ENCODE peak calls at places on chromosomes 11 and 22, in five cellular contexts. L, Y, T, E and X are unnamed samples.

GRCh38 chr22:48755332-48755949 is 1072.2 kb downstream of the BRD1 start:
- DNase-seq in Y (no peak), L (no peak), T (no peak), E (no peak), X (no peak)

GRCh38 chr11:111735262-111736116 is 30.7 kb downstream of the PPP2R1B start:
- DNase-seq in E (peak; percentile 75), Y (peak; percentile 99), L (no peak), T (peak; percentile 56), X (no peak)

GRCh38 chr11:117876341-117877119 is at the start of gene FXYD6:
- DNase-seq in Y (peak; percentile 17), T (no peak), E (no peak), L (peak; percentile 12), X (no peak)

GRCh38 chr11:3146612-3147256 is 18.4 kb downstream of the OSBPL5 start:
- DNase-seq in L (no peak), T (no peak), Y (peak; percentile 93), E (no peak), X (no peak)

GRCh38 chr11:61718613-61719302 is 33.7 kb upstream of the MYRF start:
- DNase-seq in E (no peak), T (no peak), L (no peak), Y (peak; percentile 80), X (no peak)

GRCh38 chr22:50599816-50600454 is 658 bp upstream of the MAPK8IP2 start:
- DNase-seq in Y (peak; percentile 64), E (no peak), T (no peak), L (peak; percentile 62), X (peak; percentile 37)

GRCh38 chr11:36360833-36361232 is 64.7 kb downstream of the PRR5L start:
- DNase-seq in T (no peak), E (no peak), Y (no peak), L (no peak), X (no peak)

GRCh38 chr11:36010010-36010740 is 66.3 kb downstream of the LDLRAD3 start:
- DNase-seq in L (no peak), T (no peak), Y (peak; percentile 33), E (no peak), X (no peak)

GRCh38 chr11:19441752-19442553 is 201.2 kb upstream of the E2F8 start:
- DNase-seq in L (no peak), E (no peak), Y (peak; percentile 95), T (peak; percentile 77), X (no peak)

GRCh38 chr11:132278801-132279574 is 908.6 kb downstream of the NTM start:
- DNase-seq in Y (peak; percentile 60), L (no peak), T (peak; percentile 0), E (no peak), X (no peak)

GRCh38 chr11:34313099-34313517 is 44.7 kb downstream of the ABTB2 start:
- DNase-seq in Y (peak; percentile 20), E (peak; percentile 79), L (peak; percentile 17), T (no peak), X (no peak)

GRCh38 chr11:1896468-1896867 is 4.8 kb upstream of the PRR33 start:
- DNase-seq in E (no peak), Y (no peak), L (no peak), T (no peak), X (no peak)

GRCh38 chr11:86518211-86518610 is 143.5 kb downstream of the CCDC81 start:
- DNase-seq in E (no peak), L (no peak), T (no peak), Y (no peak), X (no peak)

GRCh38 chr22:49235463-49236300 is 592.0 kb downstream of the BRD1 start:
- DNase-seq in E (no peak), Y (no peak), L (no peak), T (peak; percentile 29), X (no peak)

DNA sequence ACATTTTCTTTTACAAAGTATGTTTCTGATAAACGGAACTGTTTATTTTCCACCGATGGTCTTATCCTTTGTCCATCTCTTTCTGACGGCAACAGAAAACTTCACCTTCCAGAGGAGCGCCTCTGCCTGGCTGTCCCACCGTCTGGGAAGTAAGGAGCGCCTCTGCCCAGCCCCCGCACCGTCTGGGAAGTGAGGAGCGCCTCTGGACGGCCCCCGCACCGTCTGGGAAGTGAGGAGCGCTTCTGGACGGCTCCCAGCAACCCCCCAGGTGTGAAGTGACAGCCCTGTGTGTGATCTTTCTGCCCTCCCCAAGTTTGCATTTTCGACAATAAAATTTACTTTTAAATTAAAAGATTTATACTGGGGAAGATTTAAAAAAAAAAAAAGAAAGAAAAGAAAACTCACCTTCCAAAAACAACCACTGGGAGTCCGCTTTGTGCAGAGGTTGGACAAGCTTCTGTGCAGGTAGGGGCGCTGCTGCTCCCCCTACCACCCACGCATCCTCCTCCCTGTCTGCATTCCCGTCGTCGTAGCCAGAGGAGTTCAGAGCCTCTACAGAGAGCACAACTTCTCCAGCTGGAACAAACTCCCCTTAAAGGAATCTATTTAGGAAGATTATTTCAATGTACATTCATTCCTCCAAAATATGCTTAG is 1.0 kb upstream of the APOBEC3B start:
- DNase-seq in L (no peak), Y (peak; percentile 58), T (peak; percentile 20), E (no peak), X (no peak)
- H3K27ac ChIP-seq in L (no peak overlapping the region), Y (no peak overlapping the region), T (no peak overlapping the region), E (no peak overlapping the region), X (no peak overlapping the region)

DNA sequence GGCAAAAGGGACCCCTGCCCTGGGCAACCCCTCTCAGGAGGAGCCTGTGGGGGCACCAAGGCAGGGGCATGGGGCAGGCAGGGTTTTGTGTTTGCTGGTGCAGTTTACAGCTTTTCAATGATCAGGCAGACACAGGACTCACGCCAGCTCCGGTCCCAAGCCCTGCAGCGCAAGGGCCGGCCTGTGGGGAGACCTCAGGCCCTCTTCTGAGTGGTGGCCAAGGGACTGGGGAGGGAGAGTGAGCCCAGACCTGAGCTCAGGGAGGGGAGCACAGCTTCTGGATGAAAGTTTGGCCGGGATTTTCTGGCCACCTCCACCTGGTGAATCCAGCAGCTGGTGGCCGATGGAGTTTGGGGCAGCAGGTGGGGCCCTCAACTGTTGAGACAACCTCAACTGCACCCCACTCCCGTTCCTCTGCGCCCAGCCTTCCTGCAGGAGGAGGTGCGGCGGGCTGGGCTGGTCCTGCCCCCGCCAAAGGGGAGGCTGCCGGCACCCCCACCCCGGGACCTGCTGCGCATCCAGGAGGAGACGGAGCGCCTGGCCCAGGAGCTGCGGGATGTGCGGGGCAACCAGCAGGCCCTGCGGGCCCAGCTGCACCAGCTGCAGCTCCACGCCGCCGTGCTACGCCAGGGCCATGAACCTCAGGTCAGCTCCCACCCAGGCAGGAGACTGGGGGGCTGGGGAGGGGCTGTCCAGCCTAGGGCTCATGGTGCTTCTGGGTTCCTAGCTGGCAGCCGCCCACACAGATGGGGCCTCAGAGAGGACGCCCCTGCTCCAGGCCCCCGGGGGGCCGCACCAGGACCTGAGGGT is 3.6 kb downstream of the TCIRG1 start:
- DNase-seq in E (no peak), T (no peak), Y (no peak), L (no peak), X (no peak)
- H3K4me1 ChIP-seq in E (peaks cover 22% of the 10 kb centered on the region), T (peaks cover 48% of the 10 kb centered on the region), Y (peaks cover 9% of the 10 kb centered on the region), L (peaks cover 27% of the 10 kb centered on the region), X (peaks cover 23% of the 10 kb centered on the region)

GRCh38 chr22:26990503-26991189 is 333.3 kb downstream of the MIAT start:
- DNase-seq in Y (no peak), E (no peak), L (no peak), T (no peak), X (no peak)

GRCh38 chr22:26983311-26983710 is 325.9 kb downstream of the MIAT start:
- DNase-seq in E (no peak), Y (peak; percentile 20), T (no peak), L (no peak), X (no peak)

GRCh38 chr22:26985217-26985616 is 327.8 kb downstream of the MIAT start:
- DNase-seq in L (no peak), T (no peak), E (no peak), Y (no peak), X (no peak)

GRCh38 chr22:26986884-26987283 is 329.5 kb downstream of the MIAT start:
- DNase-seq in E (no peak), T (no peak), Y (no peak), L (no peak), X (no peak)

DNA sequence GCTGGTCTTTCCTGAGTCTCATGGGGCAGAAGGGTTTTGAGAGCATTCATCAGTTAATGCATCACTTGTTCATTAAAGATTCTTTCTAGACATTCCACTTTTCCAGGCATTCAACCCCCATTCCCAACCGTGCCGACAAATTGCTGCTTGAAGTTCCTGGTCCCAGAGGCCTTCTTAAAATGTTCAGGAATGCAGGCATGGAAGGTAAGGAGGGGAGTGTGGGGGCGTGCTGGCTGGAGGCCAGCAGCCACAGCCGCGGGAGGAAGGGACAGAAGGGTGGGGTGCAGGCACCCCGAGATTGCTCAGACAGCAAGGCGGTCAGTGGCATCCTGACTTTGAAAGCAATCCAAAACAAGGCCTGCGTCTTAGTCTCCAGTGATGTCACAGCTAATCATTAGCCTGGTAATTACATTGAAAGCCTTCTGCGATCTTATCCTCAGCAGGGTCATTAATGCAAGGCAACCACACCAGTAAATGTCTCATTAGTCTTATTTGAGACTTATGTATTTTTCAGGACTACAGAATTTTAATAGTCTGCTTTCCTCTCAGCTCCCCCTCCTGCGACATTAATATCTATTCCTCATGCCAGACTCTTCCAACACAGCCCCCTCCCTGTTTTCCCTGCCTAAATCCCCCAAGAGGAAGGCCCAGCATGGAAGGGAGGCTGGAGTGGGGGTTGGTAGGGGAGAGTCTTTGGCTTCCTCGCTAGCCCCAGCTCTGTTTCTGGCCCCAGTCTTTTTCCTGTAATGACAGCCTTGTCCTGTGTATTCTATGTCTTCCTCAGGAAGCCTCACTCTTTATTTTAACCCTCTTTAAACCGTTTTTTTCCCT is 328.9 kb downstream of the MIAT start:
- DNase-seq in E (no peak), Y (no peak), L (no peak), T (no peak), X (no peak)
- H3K27ac ChIP-seq in E (no peak overlapping the region), Y (no peak overlapping the region), L (no peak overlapping the region), T (no peak overlapping the region), X (no peak overlapping the region)

GRCh38 chr11:64861227-64861970 is 16.9 kb upstream of the CDC42BPG start:
- DNase-seq in E (no peak), L (no peak), T (no peak), Y (no peak), X (no peak)

GRCh38 chr11:64857485-64857884 is 13.0 kb upstream of the CDC42BPG start:
- DNase-seq in E (no peak), Y (no peak), L (no peak), T (no peak), X (no peak)

GRCh38 chr11:64859542-64860414 is 15.3 kb upstream of the CDC42BPG start:
- DNase-seq in Y (no peak), E (no peak), L (peak; percentile 78), T (no peak), X (peak; percentile 41)

GRCh38 chr11:64856382-64857227 is 12.2 kb upstream of the CDC42BPG start:
- DNase-seq in T (peak; percentile 86), L (no peak), E (peak; percentile 96), Y (peak; percentile 98), X (no peak)

DNA sequence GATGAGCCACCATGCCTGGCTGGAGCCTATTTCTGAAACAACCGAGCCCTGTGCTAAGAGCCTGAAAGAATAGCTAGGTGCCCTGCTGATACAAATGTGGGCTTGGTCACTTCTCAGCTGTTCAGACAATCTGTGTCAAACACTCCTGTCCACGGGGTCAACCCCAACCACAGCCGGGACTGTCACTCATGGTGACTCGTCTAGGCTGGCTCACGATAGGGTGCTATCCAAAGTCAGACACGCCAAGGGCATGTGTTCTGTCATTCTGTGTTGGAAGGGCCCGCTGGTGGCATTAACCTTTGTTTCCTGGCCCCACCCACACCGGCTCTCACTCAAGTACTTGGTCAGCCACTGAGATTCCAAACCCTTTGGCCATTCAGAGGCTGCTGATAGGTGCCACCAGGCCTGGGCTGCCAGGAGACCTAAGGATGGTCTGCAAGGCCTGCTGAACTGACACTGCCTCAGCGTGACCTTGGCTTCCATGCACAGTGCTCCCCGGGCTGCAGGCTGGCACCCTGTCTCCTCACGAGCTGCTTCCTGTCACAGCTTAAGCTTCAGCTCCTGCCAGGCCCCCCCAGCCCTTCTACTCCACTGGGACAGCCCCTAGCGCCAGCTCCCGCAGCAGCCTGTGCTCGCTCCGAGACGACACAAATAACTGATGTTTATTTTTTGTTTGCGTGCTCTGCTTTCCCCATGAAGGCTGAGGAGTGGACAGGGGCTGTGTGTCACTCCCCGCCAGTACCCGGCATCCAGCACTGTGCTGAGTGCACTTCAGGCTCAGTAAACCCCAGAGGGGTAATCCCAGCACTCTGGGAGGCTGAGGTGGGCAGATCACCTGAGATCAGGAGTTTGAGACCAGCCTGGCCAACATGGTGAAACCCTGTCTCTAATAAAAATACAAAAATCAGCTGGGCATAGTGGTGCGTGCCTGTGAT is 14.3 kb upstream of the CDC42BPG start:
- DNase-seq in E (peak; percentile 99), L (peak; percentile 63), T (no peak), Y (no peak), X (peak; percentile 51)
- H3K4me1 ChIP-seq in E (peaks cover 83% of the 10 kb centered on the region), L (peaks cover 99% of the 10 kb centered on the region), T (peaks cover 49% of the 10 kb centered on the region), Y (peaks cover 47% of the 10 kb centered on the region), X (peaks cover 94% of the 10 kb centered on the region)